ENCODE peak calls at places on chromosomes 6 and 20, in nine cellular contexts. A is fibroblast of gingiva, X is CD14-positive monocyte, M is T-helper 17 cell, W is nephron progenitor cell, I is Panc1, G is T-helper 2 cell, T is NCI-H460, J is anterior cingulate cortex. S is an unnamed sample.
A peak's percentile ranks its signal among the peaks of the same experiment; 100 is the strongest.

GRCh38 chr6:36126553-36127458 is 3.5 kb upstream of the MAPK13 start:
- DNase-seq in A (no peak), X (peak; percentile 86), M (no peak), W (no peak), I (no peak), G (no peak), T (no peak), J (no peak), S (no peak)

GRCh38 chr6:111810321-111811235 is 62.7 kb downstream of the FYN start:
- DNase-seq in A (no peak), X (no peak), M (no peak), W (no peak), I (no peak), G (no peak), T (no peak), J (peak; percentile 38), S (no peak)

GRCh38 chr20:51595744-51596143 is 53.2 kb upstream of the NFATC2 start:
- DNase-seq in A (no peak), X (no peak), M (no peak), W (no peak), I (no peak), G (no peak), T (no peak), J (no peak), S (no peak)

GRCh38 chr6:106630366-106630765 is 988 bp downstream of the QRSL1 start:
- DNase-seq in A (no peak), X (no peak), M (no peak), W (no peak), I (no peak), G (no peak), T (no peak), J (no peak), S (no peak)

GRCh38 chr6:36204068-36204753 is 7.7 kb downstream of the BRPF3 start:
- DNase-seq in A (no peak), X (no peak), M (peak; percentile 35), W (no peak), I (no peak), G (no peak), T (no peak), J (no peak), S (no peak)

GRCh38 chr6:136969433-136969832 is 47.3 kb downstream of the SLC35D3 start:
- DNase-seq in A (no peak), X (no peak), M (no peak), W (no peak), I (no peak), G (no peak), T (no peak), J (no peak), S (no peak)

GRCh38 chr6:21001736-21002135 is 467.5 kb downstream of the CDKAL1 start:
- DNase-seq in A (peak; percentile 72), X (no peak), M (no peak), W (no peak), I (no peak), G (no peak), T (no peak), J (no peak), S (no peak)

GRCh38 chr20:20373046-20373706 is 5.3 kb downstream of the INSM1 start:
- DNase-seq in A (peak; percentile 52), X (no peak), M (no peak), W (no peak), I (no peak), G (no peak), T (no peak), J (no peak), S (no peak)

GRCh38 chr6:110395221-110395620 is 20.2 kb downstream of the DDO start:
- DNase-seq in A (no peak), X (no peak), M (no peak), W (no peak), I (no peak), G (no peak), T (no peak), J (peak; percentile 11), S (no peak)

GRCh38 chr6:165659945-165660862 is 2.8 kb downstream of the PDE10A start:
- DNase-seq in A (no peak), X (no peak), M (no peak), W (peak; percentile 54), I (no peak), G (no peak), T (no peak), J (no peak), S (peak; percentile 50)

GRCh38 chr20:21505810-21506530 is 7.9 kb downstream of the NKX2-2 start:
- DNase-seq in A (no peak), X (no peak), M (peak; percentile 73), W (peak; percentile 88), I (no peak), G (peak; percentile 62), T (peak; percentile 43), J (peak; percentile 50), S (peak; percentile 89)

GRCh38 chr6:146224988-146225387 is 196.1 kb downstream of the GRM1 start:
- DNase-seq in A (no peak), X (no peak), M (no peak), W (no peak), I (no peak), G (no peak), T (no peak), J (no peak), S (no peak)